ENCODE peak calls at places on chromosomes 1 and 21, in eight cellular contexts. J is GM12865, T is uterus, R is right cardiac atrium, U is IMR-90, F is tibial nerve, I is GM23338, L is heart right ventricle. D is an unnamed sample.

GRCh38 chr1:233114860-233115259 is 164.4 kb downstream of the NTPCR start:
- DNase-seq in R (no peak), I (no peak), U (no peak), J (no peak), T (no peak), F (no peak), L (no peak), D (no peak)

GRCh38 chr1:223609066-223609465 is 56.4 kb downstream of the CAPN8 start:
- DNase-seq in T (no peak), R (no peak), J (no peak), U (no peak), F (no peak), I (no peak), L (no peak), D (no peak)

GRCh38 chr1:174239541-174239940 is 80.2 kb downstream of the RABGAP1L start:
- DNase-seq in T (no peak), R (no peak), L (no peak), U (no peak), F (no peak), J (no peak), I (no peak), D (no peak)

GRCh38 chr1:212967767-212968166 is 17.4 kb downstream of the VASH2 start:
- DNase-seq in F (no peak), I (peak), R (no peak), U (peak), T (no peak), J (peak), L (no peak), D (no peak)

GRCh38 chr1:46523556-46524443 is 27.6 kb downstream of the KNCN start:
- DNase-seq in T (no peak), J (no peak), F (no peak), L (no peak), U (no peak), R (no peak), I (no peak), D (no peak)

GRCh38 chr1:41813220-41813619 is 105.5 kb downstream of the HIVEP3 start:
- DNase-seq in J (no peak), U (no peak), I (no peak), R (no peak), L (no peak), T (no peak), F (no peak), D (no peak)

GRCh38 chr1:216221260-216221700 is 202.0 kb downstream of the USH2A start:
- DNase-seq in J (peak), T (no peak), L (peak), F (no peak), R (no peak), I (peak), U (peak), D (peak)

GRCh38 chr1:223319373-223319772 is 44.6 kb downstream of the SUSD4 start:
- DNase-seq in F (no peak), U (no peak), R (no peak), I (no peak), J (no peak), L (no peak), T (no peak), D (no peak)

GRCh38 chr1:113871597-113872113 is at the start of gene PTPN22:
- DNase-seq in L (peak), J (peak), I (no peak), T (no peak), F (no peak), R (peak), U (peak), D (peak)

GRCh38 chr1:17795836-17796645 is 40.9 kb downstream of the ACTL8 start:
- DNase-seq in F (no peak), J (no peak), I (no peak), L (no peak), U (no peak), T (no peak), R (no peak), D (no peak)

GRCh38 chr21:23496729-23497128 is 2110.6 kb downstream of the MRPL39 start:
- DNase-seq in L (no peak), J (peak), F (no peak), R (no peak), I (no peak), U (no peak), T (no peak), D (no peak)

GRCh38 chr1:184270556-184270955 is 116.3 kb upstream of the C1orf21 start:
- DNase-seq in U (peak), R (no peak), F (no peak), J (no peak), T (no peak), I (peak), L (no peak), D (no peak)

GRCh38 chr1:225182701-225183100 is 245.1 kb downstream of the LBR start:
- DNase-seq in U (no peak), I (no peak), T (no peak), F (no peak), J (no peak), R (no peak), L (no peak), D (no peak)

GRCh38 chr1:172167801-172168596 is 252.5 kb upstream of the C1orf105 start:
- DNase-seq in U (peak), I (no peak), J (no peak), T (no peak), F (no peak), L (no peak), R (no peak), D (no peak)

GRCh38 chr1:23167353-23168078 is 1.1 kb downstream of the LUZP1 start:
- DNase-seq in U (peak), T (peak), L (peak), I (peak), R (peak), F (no peak), J (peak), D (no peak)

GRCh38 chr1:42523171-42523570 is 60.1 kb downstream of the CCDC30 start:
- DNase-seq in J (no peak), F (no peak), L (no peak), T (no peak), I (no peak), U (no peak), R (no peak), D (no peak)

GRCh38 chr1:96374076-96374762 is 347.4 kb upstream of the PTBP2 start:
- DNase-seq in F (no peak), U (peak), T (no peak), J (no peak), L (no peak), I (no peak), R (no peak), D (no peak)

GRCh38 chr1:1165485-1165884 is 8.2 kb upstream of the TTLL10 start:
- DNase-seq in T (no peak), R (peak), L (no peak), U (no peak), F (no peak), I (no peak), J (no peak), D (no peak)
- H3K4me3 ChIP-seq in T (no peak), R (no peak), L (no peak), U (no peak), F (no peak), I (no peak), J (no peak), D (no peak)

GRCh38 chr1:29959356-29959755 is 723.0 kb downstream of the PTPRU start:
- DNase-seq in F (no peak), T (no peak), I (no peak), J (no peak), L (no peak), U (no peak), R (no peak), D (no peak)

GRCh38 chr1:29962356-29962755 is 726.0 kb downstream of the PTPRU start:
- DNase-seq in I (no peak), F (no peak), J (no peak), L (no peak), U (no peak), R (no peak), T (no peak), D (no peak)

GRCh38 chr1:29961676-29962059 is 725.3 kb downstream of the PTPRU start:
- DNase-seq in U (no peak), L (no peak), I (no peak), F (no peak), J (no peak), R (no peak), T (no peak), D (no peak)

GRCh38 chr1:29960156-29960755 is 723.9 kb downstream of the PTPRU start:
- DNase-seq in U (no peak), I (no peak), R (no peak), J (no peak), L (no peak), F (no peak), T (no peak), D (no peak)

DNA sequence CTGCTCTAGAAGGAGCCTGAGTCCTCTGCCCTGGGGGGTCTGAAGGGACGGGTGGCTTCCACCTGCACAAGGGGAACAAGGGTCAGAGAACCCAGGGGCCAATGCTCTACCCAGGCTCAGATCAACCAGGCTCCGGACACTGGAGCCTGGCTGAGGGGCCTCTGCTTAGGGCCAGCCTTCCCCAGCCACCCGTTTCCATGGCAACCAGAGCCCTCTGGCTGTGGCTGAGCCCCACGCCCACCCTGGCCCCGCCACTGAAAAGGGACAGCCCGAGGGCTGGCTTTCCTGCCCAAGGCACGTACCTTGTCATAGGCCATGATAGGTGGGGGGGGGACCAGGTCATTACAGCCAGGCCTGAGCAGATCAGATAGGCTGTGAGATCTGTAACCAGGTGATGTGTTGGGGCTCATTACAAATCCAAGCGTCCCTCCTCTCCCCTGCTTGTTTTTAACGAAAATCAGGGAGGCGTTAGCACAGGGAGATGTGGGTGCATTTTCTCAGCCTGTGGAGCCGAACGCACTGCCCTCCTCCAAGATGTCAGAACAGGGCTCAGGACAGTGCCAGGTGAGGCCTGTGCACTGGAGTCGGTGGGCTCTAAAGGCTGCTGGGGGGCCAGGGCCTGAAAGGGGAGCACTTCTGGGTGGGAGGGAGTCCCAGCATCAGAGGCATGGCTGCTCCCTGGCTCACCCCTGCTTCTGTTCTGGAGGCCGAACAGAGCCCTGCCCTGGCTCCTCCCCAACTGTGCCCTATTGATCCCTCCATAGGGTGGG is 724.8 kb downstream of the PTPRU start:
- DNase-seq in F (no peak), L (no peak), I (peak), R (no peak), T (no peak), U (no peak), J (no peak), D (no peak)
- H3K4me3 ChIP-seq in F (no peak), L (no peak), I (no peak), R (no peak), T (no peak), U (no peak), J (no peak), D (no peak)

GRCh38 chr1:39107891-39108290 is 81.7 kb downstream of the NDUFS5 start:
- DNase-seq in I (no peak), F (no peak), U (no peak), J (no peak), L (no peak), T (no peak), R (no peak), D (no peak)
- H3K4me3 ChIP-seq in I (peak), F (no peak), U (peak), J (peak), L (peak), T (peak), R (peak), D (no peak)

DNA sequence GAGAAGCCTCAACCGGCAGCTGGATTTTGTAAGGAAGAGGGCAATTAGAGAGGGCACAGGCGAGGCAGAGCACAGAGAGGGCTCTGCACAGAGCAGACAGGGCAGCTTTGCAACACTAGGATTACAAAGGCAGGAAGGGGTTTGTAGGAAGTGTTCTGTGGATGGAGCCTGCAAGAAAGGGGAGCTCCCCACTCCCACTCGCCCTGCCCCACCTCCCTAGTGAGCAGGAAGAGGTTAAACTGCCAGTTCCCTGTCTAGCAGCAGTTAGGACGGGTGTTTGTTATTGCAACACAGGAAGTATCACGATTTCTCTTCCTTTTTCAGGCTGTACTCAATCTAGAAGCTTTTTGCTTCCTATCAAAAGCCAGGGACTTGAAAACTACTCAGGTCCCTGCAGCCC is 63.3 kb upstream of the LRRC8D start:
- DNase-seq in J (peak), F (no peak), L (peak), T (no peak), U (peak), I (no peak), R (peak), D (peak)
- H3K4me3 ChIP-seq in J (no peak), F (no peak), L (peak), T (no peak), U (no peak), I (no peak), R (no peak), D (no peak)

GRCh38 chr1:115837762-115838421 is 3.0 kb downstream of the NHLH2 start:
- DNase-seq in T (no peak), I (peak), F (no peak), J (no peak), L (no peak), R (peak), U (no peak), D (no peak)

GRCh38 chr1:115838805-115839705 is 1.9 kb downstream of the NHLH2 start:
- DNase-seq in J (no peak), U (no peak), T (no peak), R (peak), L (no peak), F (no peak), I (peak), D (no peak)

GRCh38 chr1:115838426-115838804 is 2.5 kb downstream of the NHLH2 start:
- DNase-seq in R (no peak), J (no peak), U (no peak), I (peak), T (no peak), L (no peak), F (no peak), D (no peak)

GRCh38 chr1:115839706-115840095 is 1.2 kb downstream of the NHLH2 start:
- DNase-seq in J (no peak), T (no peak), I (no peak), L (no peak), R (no peak), U (no peak), F (no peak), D (no peak)

GRCh38 chr1:115840615-115841460 is at the start of gene NHLH2:
- DNase-seq in L (no peak), I (no peak), F (no peak), T (no peak), R (no peak), J (no peak), U (no peak), D (no peak)
- H3K4me3 ChIP-seq in L (no peak), I (peak), F (no peak), T (no peak), R (no peak), J (no peak), U (no peak), D (no peak)

GRCh38 chr21:44722701-44723100 is 11.3 kb upstream of the TSPEAR start:
- DNase-seq in L (no peak), F (no peak), I (no peak), U (no peak), T (no peak), J (no peak), R (peak), D (no peak)
- H3K4me3 ChIP-seq in L (no peak), F (no peak), I (peak), U (no peak), T (no peak), J (no peak), R (no peak), D (no peak)

DNA sequence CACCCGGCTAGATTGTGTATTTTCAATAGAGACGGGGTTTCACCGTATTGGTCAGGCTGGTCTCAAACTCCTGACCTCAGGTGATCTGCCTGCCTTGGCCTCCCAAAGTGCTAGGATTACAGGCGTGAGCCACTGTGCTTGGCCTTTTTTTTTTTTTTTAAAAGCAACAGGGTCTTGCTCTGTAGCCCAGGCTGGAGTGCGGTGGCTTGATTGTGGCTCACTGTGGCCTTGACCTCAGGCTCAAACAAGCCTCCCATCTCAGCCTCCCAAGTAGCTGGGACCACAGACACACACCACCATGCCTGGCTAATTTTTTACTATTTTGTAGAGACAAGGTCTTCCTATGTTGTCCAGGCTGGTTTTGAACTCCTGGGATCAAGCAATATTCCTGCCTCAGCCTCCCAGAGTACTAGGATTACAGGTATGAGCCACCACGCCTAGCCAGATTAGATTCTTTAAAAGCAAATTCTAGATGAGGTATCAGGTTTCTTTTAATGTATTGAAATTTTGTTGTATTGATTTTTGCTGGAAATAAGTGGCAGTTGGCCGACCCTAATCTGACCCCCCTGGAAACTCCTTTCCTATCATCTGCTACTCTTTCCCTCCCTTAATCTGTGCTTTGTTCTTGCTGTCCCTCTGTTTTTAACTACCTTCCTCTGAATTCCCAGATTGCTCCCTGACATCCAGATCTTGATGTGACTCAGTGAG is 26.6 kb downstream of the ZFYVE9 start:
- DNase-seq in L (no peak), R (no peak), T (no peak), I (no peak), F (no peak), J (no peak), U (no peak), D (no peak)
- H3K4me3 ChIP-seq in L (no peak), R (no peak), T (no peak), I (no peak), F (no peak), J (no peak), U (no peak), D (no peak)

GRCh38 chr1:210293191-210293607 is 35.5 kb upstream of the HHAT start:
- DNase-seq in F (peak), R (peak), J (no peak), T (peak), L (peak), I (no peak), U (peak), D (no peak)
- H3K4me3 ChIP-seq in F (peak), R (no peak), J (no peak), T (peak), L (peak), I (peak), U (no peak), D (no peak)